ENCODE peak calls at places on chromosomes 16 and 17, in four cellular contexts. Q is cardiac fibroblast, B is SJCRH30, D is body of pancreas. X is an unnamed sample.

GRCh38 chr17:149231-149630 is 11.9 kb downstream of the SCGB1C2 start:
- DNase-seq in Q (no peak), B (no peak), D (no peak), X (no peak)

GRCh38 chr17:68288375-68288774 is 2.6 kb downstream of the SLC16A6 start:
- DNase-seq in Q (no peak), B (no peak), D (peak; percentile 39), X (no peak)

GRCh38 chr16:67563708-67564468 is 1.6 kb downstream of the CTCF start:
- DNase-seq in Q (peak; percentile 78), B (peak; percentile 21), D (peak; percentile 78), X (no peak)

GRCh38 chr16:67943619-67944503 is at the start of gene LCAT:
- DNase-seq in Q (no peak), B (no peak), D (no peak), X (peak; percentile 91)

GRCh38 chr17:8060274-8060673 is 21.4 kb downstream of the ALOX15B start:
- DNase-seq in Q (peak; percentile 82), B (peak; percentile 77), D (peak; percentile 77), X (no peak)

GRCh38 chr17:49365667-49366066 is 3.6 kb upstream of the ZNF652 start:
- DNase-seq in Q (no peak), B (peak; percentile 45), D (peak; percentile 13), X (no peak)

GRCh38 chr16:48128769-48129168 is 27.0 kb downstream of the ABCC12 start:
- DNase-seq in Q (no peak), B (no peak), D (no peak), X (no peak)

GRCh38 chr17:48541574-48542113 is 3.3 kb downstream of the HOXB2 start:
- DNase-seq in Q (peak; percentile 75), B (peak; percentile 69), D (no peak), X (peak; percentile 86)

GRCh38 chr16:16028311-16028999 is 79.0 kb downstream of the ABCC1 start:
- DNase-seq in Q (no peak), B (no peak), D (no peak), X (no peak)

GRCh38 chr16:15827709-15828343 is 29.0 kb downstream of the MYH11 start:
- DNase-seq in Q (no peak), B (no peak), D (no peak), X (no peak)

GRCh38 chr16:3007957-3008748 is 4.6 kb upstream of the CLDN9 start:
- DNase-seq in Q (no peak), B (no peak), D (peak; percentile 52), X (no peak)

GRCh38 chr17:2312736-2313135 is 9.0 kb downstream of the SRR start:
- DNase-seq in Q (peak; percentile 22), B (no peak), D (no peak), X (no peak)

GRCh38 chr16:8632675-8633182 is 11.2 kb downstream of the METTL22 start:
- DNase-seq in Q (no peak), B (no peak), D (peak; percentile 58), X (no peak)

GRCh38 chr16:89256651-89257254 is 39.2 kb downstream of the ZNF778 start:
- DNase-seq in Q (peak; percentile 47), B (no peak), D (peak; percentile 39), X (no peak)

GRCh38 chr17:3558603-3559269 is 1.1 kb upstream of the TRPV3 start:
- DNase-seq in Q (peak; percentile 82), B (peak; percentile 66), D (no peak), X (no peak)

GRCh38 chr16:68719993-68720489 is 17.1 kb upstream of the CDH1 start:
- DNase-seq in Q (no peak), B (no peak), D (no peak), X (no peak)

GRCh38 chr17:81923302-81924260 is 4.0 kb downstream of the MAFG start:
- DNase-seq in Q (peak; percentile 80), B (no peak), D (peak; percentile 78), X (no peak)

GRCh38 chr17:64186171-64187092 is 56.5 kb upstream of the ERN1 start:
- DNase-seq in Q (no peak), B (no peak), D (no peak), X (no peak)

GRCh38 chr16:82263456-82264159 is 93.6 kb upstream of the MPHOSPH6 start:
- DNase-seq in Q (peak; percentile 67), B (peak; percentile 75), D (peak; percentile 57), X (no peak)

GRCh38 chr16:9465150-9465549 is 373.7 kb downstream of the HAPSTR1 start:
- DNase-seq in Q (no peak), B (no peak), D (no peak), X (no peak)

GRCh38 chr16:27689711-27690110 is 139.8 kb downstream of the KATNIP start:
- DNase-seq in Q (peak; percentile 10), B (no peak), D (no peak), X (no peak)
- H3K4me3 ChIP-seq in Q (no peak overlapping the region), B (no peak overlapping the region), D (no peak overlapping the region), X (no peak overlapping the region)

DNA sequence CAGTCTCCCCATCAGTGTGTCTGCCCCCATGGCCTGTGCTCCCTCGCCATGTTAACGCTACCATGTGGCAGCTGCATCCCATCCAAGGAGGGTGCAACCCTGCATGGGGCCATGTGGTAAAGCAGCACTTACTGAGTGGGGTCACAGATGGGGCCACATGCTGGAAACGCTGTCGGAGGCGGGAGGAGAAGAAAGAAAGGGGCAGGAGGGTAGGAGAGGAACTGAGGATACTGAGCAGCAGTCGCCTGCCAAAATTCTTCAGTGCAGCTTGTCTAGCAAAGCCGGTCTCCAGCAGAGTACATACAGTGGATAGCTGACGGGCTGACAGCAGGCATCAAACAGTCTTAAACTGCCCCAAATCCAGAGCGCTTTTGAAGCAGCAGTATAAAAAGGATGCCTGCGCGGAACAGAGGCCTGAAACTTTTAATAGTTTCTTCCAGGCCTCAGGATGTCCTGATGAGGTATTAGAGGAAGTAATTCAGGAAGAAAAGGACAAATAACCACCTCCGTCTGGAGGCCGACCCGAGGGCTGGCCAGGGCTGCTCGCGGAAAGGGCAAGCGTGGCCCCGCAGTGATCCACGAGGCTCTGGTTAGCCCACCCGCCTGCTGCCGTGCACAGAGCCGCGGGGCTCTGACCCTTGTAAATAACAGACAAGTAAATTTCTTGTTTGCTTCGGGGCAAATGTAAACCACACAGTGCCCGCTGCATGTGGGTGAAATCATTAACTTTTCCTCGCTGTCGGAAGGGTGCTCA is 149.0 kb downstream of the CCDC182 start:
- DNase-seq in Q (no peak), B (no peak), D (no peak), X (no peak)
- H3K4me3 ChIP-seq in Q (no peak overlapping the region), B (no peak overlapping the region), D (no peak overlapping the region), X (no peak overlapping the region)

GRCh38 chr17:78378225-78379133 is at the start of gene PGS1:
- DNase-seq in Q (peak; percentile 79), B (peak; percentile 95), D (peak; percentile 78), X (peak; percentile 85)
- H3K4me3 ChIP-seq in Q (peak within 1 kb of the TSS; percentile 93), B (peak within 1 kb of the TSS; percentile 91), D (peak within 1 kb of the TSS; percentile 91), X (peak within 1 kb of the TSS; percentile 93)

DNA sequence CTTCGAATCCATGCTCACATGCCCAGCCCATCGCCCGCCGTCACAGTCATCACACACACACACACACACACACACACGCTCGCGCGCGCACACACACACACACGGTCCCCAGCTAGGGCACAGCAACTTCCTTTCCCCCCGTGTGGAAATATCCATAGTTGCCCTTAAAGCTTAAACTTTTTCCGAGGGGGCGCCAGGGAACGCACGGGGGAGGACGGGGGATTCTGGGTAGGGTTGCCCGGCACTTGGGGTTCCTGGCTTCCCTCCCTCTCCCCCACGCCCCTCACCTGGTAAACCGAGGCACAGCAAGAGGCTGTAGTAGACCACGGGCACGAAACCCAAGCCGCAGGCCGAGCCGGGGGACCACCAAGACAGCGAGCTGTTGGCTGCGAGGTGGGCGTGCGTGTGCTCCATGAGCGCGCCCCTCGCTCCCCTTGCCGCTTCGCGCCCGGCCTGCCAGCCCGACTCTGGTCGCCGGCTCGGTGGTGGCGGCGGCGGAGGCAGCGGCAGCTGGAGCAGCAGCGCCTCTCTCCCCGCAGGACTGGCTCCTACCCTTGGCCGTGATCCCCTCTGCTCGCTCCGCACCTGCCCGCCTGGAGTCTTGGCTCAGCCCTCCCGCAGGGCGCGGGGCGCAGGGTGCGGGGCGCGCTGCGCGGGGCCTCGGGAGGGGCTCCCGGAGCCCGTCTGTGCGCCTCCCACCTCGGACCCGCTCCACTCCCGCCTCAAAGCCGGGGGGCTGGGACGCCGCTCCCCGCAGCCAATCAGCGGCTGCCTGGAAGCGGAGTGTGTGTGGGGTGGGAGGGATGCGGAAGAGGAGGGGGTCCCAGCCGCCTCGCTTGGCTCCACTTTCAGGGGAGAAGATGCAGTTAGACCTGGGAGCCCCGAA is at the start of gene GPR139:
- DNase-seq in Q (no peak), B (no peak), D (no peak), X (no peak)
- H3K4me3 ChIP-seq in Q (no peak within 1 kb of the TSS), B (no peak within 1 kb of the TSS), D (no peak within 1 kb of the TSS), X (no peak within 1 kb of the TSS)

DNA sequence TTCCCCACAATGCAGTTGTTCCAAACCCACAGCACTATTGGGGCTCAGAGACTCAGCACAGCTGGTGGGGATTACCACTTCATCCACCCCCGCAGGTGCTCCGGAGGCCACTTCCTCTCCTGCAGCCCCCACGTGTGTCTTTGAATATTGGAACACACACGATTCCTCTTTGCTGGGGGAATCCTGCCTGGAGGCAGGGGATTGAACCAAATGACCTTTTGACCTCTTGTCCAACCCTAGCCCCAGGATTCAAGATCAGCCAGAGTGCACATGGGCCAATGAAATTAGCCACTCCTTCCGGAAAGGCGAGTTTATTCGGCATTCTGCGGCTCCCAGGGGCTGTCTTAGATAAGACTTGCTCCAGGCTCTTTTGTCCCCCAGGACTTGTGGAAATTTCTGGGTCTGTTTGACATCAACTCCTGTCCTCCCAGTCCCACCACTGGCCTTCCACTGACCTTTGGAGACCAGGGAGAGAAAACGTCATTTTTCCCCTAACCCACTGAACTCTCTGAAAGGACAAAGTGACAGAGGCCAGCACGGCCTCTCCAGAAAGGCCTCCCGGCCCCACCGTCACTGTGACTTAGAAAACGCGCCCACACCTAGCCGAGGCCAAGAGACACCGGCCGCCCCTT is 350.3 kb downstream of the FOXL1 start:
- DNase-seq in Q (no peak), B (peak; percentile 79), D (no peak), X (no peak)
- H3K4me3 ChIP-seq in Q (no peak overlapping the region), B (peak overlapping the region; percentile 50), D (no peak overlapping the region), X (peak overlapping the region; percentile 32)